ENCODE peak calls at places on chromosomes 11 and 22, in six cellular contexts. One of them, this sample, is unnamed.

GRCh38 chr11:76830639-76831312 is 29.9 kb upstream of the ACER3 start:
- ATAC-seq in K562: no peak
- ATAC-seq in GM23338: no peak
- ATAC-seq in stimulated activated naive CD8-positive, alpha-beta T cell treated with anti-CD3 and anti-CD28 coated beads, Interleukin-15, Interleukin-2, amounts not matched to agents 100 U/mL and 50 U/mL, for 24 hours: no peak
- ATAC-seq in activated CD8-positive, alpha-beta T cell treated with anti-CD3 and anti-CD28 coated beads for 36 hours: no peak
- ATAC-seq in aorta: peak
- ATAC-seq in this sample: no peak

GRCh38 chr11:57425565-57426438 is 1.1 kb downstream of the SLC43A3 start:
- ATAC-seq in K562: no peak
- ATAC-seq in GM23338: no peak
- ATAC-seq in stimulated activated naive CD8-positive, alpha-beta T cell treated with anti-CD3 and anti-CD28 coated beads, Interleukin-15, Interleukin-2, amounts not matched to agents 100 U/mL and 50 U/mL, for 24 hours: no peak
- ATAC-seq in activated CD8-positive, alpha-beta T cell treated with anti-CD3 and anti-CD28 coated beads for 36 hours: no peak
- ATAC-seq in aorta: peak
- ATAC-seq in this sample: no peak

GRCh38 chr11:100875521-100875869 is 188.4 kb downstream of the ARHGAP42 start:
- ATAC-seq in K562: no peak
- ATAC-seq in GM23338: peak
- ATAC-seq in stimulated activated naive CD8-positive, alpha-beta T cell treated with anti-CD3 and anti-CD28 coated beads, Interleukin-15, Interleukin-2, amounts not matched to agents 100 U/mL and 50 U/mL, for 24 hours: no peak
- ATAC-seq in activated CD8-positive, alpha-beta T cell treated with anti-CD3 and anti-CD28 coated beads for 36 hours: no peak
- ATAC-seq in aorta: no peak
- ATAC-seq in this sample: no peak

GRCh38 chr11:68581439-68581838 is 102.9 kb upstream of the GAL start:
- ATAC-seq in K562: no peak
- ATAC-seq in GM23338: no peak
- ATAC-seq in stimulated activated naive CD8-positive, alpha-beta T cell treated with anti-CD3 and anti-CD28 coated beads, Interleukin-15, Interleukin-2, amounts not matched to agents 100 U/mL and 50 U/mL, for 24 hours: no peak
- ATAC-seq in activated CD8-positive, alpha-beta T cell treated with anti-CD3 and anti-CD28 coated beads for 36 hours: no peak
- ATAC-seq in aorta: peak
- ATAC-seq in this sample: no peak

GRCh38 chr11:2651826-2652237 is 48.0 kb downstream of the KCNQ1OT1 start:
- ATAC-seq in K562: no peak
- ATAC-seq in GM23338: no peak
- ATAC-seq in stimulated activated naive CD8-positive, alpha-beta T cell treated with anti-CD3 and anti-CD28 coated beads, Interleukin-15, Interleukin-2, amounts not matched to agents 100 U/mL and 50 U/mL, for 24 hours: no peak
- ATAC-seq in activated CD8-positive, alpha-beta T cell treated with anti-CD3 and anti-CD28 coated beads for 36 hours: no peak
- ATAC-seq in aorta: no peak
- ATAC-seq in this sample: no peak

GRCh38 chr11:130550984-130551383 is 102.5 kb downstream of the ADAMTS15 start:
- ATAC-seq in K562: no peak
- ATAC-seq in GM23338: no peak
- ATAC-seq in stimulated activated naive CD8-positive, alpha-beta T cell treated with anti-CD3 and anti-CD28 coated beads, Interleukin-15, Interleukin-2, amounts not matched to agents 100 U/mL and 50 U/mL, for 24 hours: no peak
- ATAC-seq in activated CD8-positive, alpha-beta T cell treated with anti-CD3 and anti-CD28 coated beads for 36 hours: no peak
- ATAC-seq in aorta: no peak
- ATAC-seq in this sample: no peak

GRCh38 chr22:29621761-29622526 is 18.5 kb downstream of the NF2 start:
- ATAC-seq in K562: no peak
- ATAC-seq in GM23338: no peak
- ATAC-seq in stimulated activated naive CD8-positive, alpha-beta T cell treated with anti-CD3 and anti-CD28 coated beads, Interleukin-15, Interleukin-2, amounts not matched to agents 100 U/mL and 50 U/mL, for 24 hours: no peak
- ATAC-seq in activated CD8-positive, alpha-beta T cell treated with anti-CD3 and anti-CD28 coated beads for 36 hours: no peak
- ATAC-seq in aorta: no peak
- ATAC-seq in this sample: no peak

GRCh38 chr22:30922151-30922611 is 46.4 kb downstream of the MORC2 start:
- ATAC-seq in K562: no peak
- ATAC-seq in GM23338: peak
- ATAC-seq in stimulated activated naive CD8-positive, alpha-beta T cell treated with anti-CD3 and anti-CD28 coated beads, Interleukin-15, Interleukin-2, amounts not matched to agents 100 U/mL and 50 U/mL, for 24 hours: peak
- ATAC-seq in activated CD8-positive, alpha-beta T cell treated with anti-CD3 and anti-CD28 coated beads for 36 hours: peak
- ATAC-seq in aorta: peak
- ATAC-seq in this sample: peak

GRCh38 chr22:28935713-28936112 is 52.3 kb downstream of the ZNRF3 start:
- ATAC-seq in K562: peak
- ATAC-seq in GM23338: peak
- ATAC-seq in stimulated activated naive CD8-positive, alpha-beta T cell treated with anti-CD3 and anti-CD28 coated beads, Interleukin-15, Interleukin-2, amounts not matched to agents 100 U/mL and 50 U/mL, for 24 hours: no peak
- ATAC-seq in activated CD8-positive, alpha-beta T cell treated with anti-CD3 and anti-CD28 coated beads for 36 hours: no peak
- ATAC-seq in aorta: no peak
- ATAC-seq in this sample: no peak

GRCh38 chr22:28792491-28793383 is 7.6 kb downstream of the XBP1 start:
- ATAC-seq in K562: peak
- ATAC-seq in GM23338: peak
- ATAC-seq in stimulated activated naive CD8-positive, alpha-beta T cell treated with anti-CD3 and anti-CD28 coated beads, Interleukin-15, Interleukin-2, amounts not matched to agents 100 U/mL and 50 U/mL, for 24 hours: no peak
- ATAC-seq in activated CD8-positive, alpha-beta T cell treated with anti-CD3 and anti-CD28 coated beads for 36 hours: peak
- ATAC-seq in aorta: no peak
- ATAC-seq in this sample: peak

GRCh38 chr22:17706947-17707346 is 67.3 kb downstream of the BID start:
- ATAC-seq in K562: no peak
- ATAC-seq in GM23338: no peak
- ATAC-seq in stimulated activated naive CD8-positive, alpha-beta T cell treated with anti-CD3 and anti-CD28 coated beads, Interleukin-15, Interleukin-2, amounts not matched to agents 100 U/mL and 50 U/mL, for 24 hours: no peak
- ATAC-seq in activated CD8-positive, alpha-beta T cell treated with anti-CD3 and anti-CD28 coated beads for 36 hours: no peak
- ATAC-seq in aorta: no peak
- ATAC-seq in this sample: no peak

GRCh38 chr11:9210224-9210921 is 54.8 kb downstream of the DENND5A start:
- ATAC-seq in K562: no peak
- ATAC-seq in GM23338: no peak
- ATAC-seq in stimulated activated naive CD8-positive, alpha-beta T cell treated with anti-CD3 and anti-CD28 coated beads, Interleukin-15, Interleukin-2, amounts not matched to agents 100 U/mL and 50 U/mL, for 24 hours: no peak
- ATAC-seq in activated CD8-positive, alpha-beta T cell treated with anti-CD3 and anti-CD28 coated beads for 36 hours: peak
- ATAC-seq in aorta: no peak
- ATAC-seq in this sample: no peak

GRCh38 chr11:47848636-47849155 is 546 bp upstream of the NUP160 start:
- ATAC-seq in K562: no peak
- ATAC-seq in GM23338: peak
- ATAC-seq in stimulated activated naive CD8-positive, alpha-beta T cell treated with anti-CD3 and anti-CD28 coated beads, Interleukin-15, Interleukin-2, amounts not matched to agents 100 U/mL and 50 U/mL, for 24 hours: no peak
- ATAC-seq in activated CD8-positive, alpha-beta T cell treated with anti-CD3 and anti-CD28 coated beads for 36 hours: peak
- ATAC-seq in aorta: no peak
- ATAC-seq in this sample: no peak

GRCh38 chr11:78202733-78203167 is 14.0 kb downstream of the USP35 start:
- ATAC-seq in K562: no peak
- ATAC-seq in GM23338: no peak
- ATAC-seq in stimulated activated naive CD8-positive, alpha-beta T cell treated with anti-CD3 and anti-CD28 coated beads, Interleukin-15, Interleukin-2, amounts not matched to agents 100 U/mL and 50 U/mL, for 24 hours: peak
- ATAC-seq in activated CD8-positive, alpha-beta T cell treated with anti-CD3 and anti-CD28 coated beads for 36 hours: peak
- ATAC-seq in aorta: no peak
- ATAC-seq in this sample: peak

GRCh38 chr11:78791254-78791653 is 216.6 kb upstream of the NARS2 start:
- ATAC-seq in K562: no peak
- ATAC-seq in GM23338: no peak
- ATAC-seq in stimulated activated naive CD8-positive, alpha-beta T cell treated with anti-CD3 and anti-CD28 coated beads, Interleukin-15, Interleukin-2, amounts not matched to agents 100 U/mL and 50 U/mL, for 24 hours: no peak
- ATAC-seq in activated CD8-positive, alpha-beta T cell treated with anti-CD3 and anti-CD28 coated beads for 36 hours: no peak
- ATAC-seq in aorta: no peak
- ATAC-seq in this sample: no peak

GRCh38 chr11:19890308-19890707 is 177.7 kb downstream of the NAV2 start:
- ATAC-seq in K562: no peak
- ATAC-seq in GM23338: no peak
- ATAC-seq in stimulated activated naive CD8-positive, alpha-beta T cell treated with anti-CD3 and anti-CD28 coated beads, Interleukin-15, Interleukin-2, amounts not matched to agents 100 U/mL and 50 U/mL, for 24 hours: no peak
- ATAC-seq in activated CD8-positive, alpha-beta T cell treated with anti-CD3 and anti-CD28 coated beads for 36 hours: no peak
- ATAC-seq in aorta: no peak
- ATAC-seq in this sample: no peak

GRCh38 chr22:50173221-50173982 is 2.9 kb downstream of the PANX2 start:
- ATAC-seq in K562: no peak
- ATAC-seq in GM23338: no peak
- ATAC-seq in stimulated activated naive CD8-positive, alpha-beta T cell treated with anti-CD3 and anti-CD28 coated beads, Interleukin-15, Interleukin-2, amounts not matched to agents 100 U/mL and 50 U/mL, for 24 hours: no peak
- ATAC-seq in activated CD8-positive, alpha-beta T cell treated with anti-CD3 and anti-CD28 coated beads for 36 hours: no peak
- ATAC-seq in aorta: no peak
- ATAC-seq in this sample: peak

GRCh38 chr11:103826856-103827255 is 209.6 kb upstream of the DDI1 start:
- ATAC-seq in K562: no peak
- ATAC-seq in GM23338: no peak
- ATAC-seq in stimulated activated naive CD8-positive, alpha-beta T cell treated with anti-CD3 and anti-CD28 coated beads, Interleukin-15, Interleukin-2, amounts not matched to agents 100 U/mL and 50 U/mL, for 24 hours: no peak
- ATAC-seq in activated CD8-positive, alpha-beta T cell treated with anti-CD3 and anti-CD28 coated beads for 36 hours: no peak
- ATAC-seq in aorta: no peak
- ATAC-seq in this sample: no peak

GRCh38 chr11:35282226-35282882 is 137.0 kb downstream of the SLC1A2 start:
- ATAC-seq in K562: no peak
- ATAC-seq in GM23338: no peak
- ATAC-seq in stimulated activated naive CD8-positive, alpha-beta T cell treated with anti-CD3 and anti-CD28 coated beads, Interleukin-15, Interleukin-2, amounts not matched to agents 100 U/mL and 50 U/mL, for 24 hours: peak
- ATAC-seq in activated CD8-positive, alpha-beta T cell treated with anti-CD3 and anti-CD28 coated beads for 36 hours: peak
- ATAC-seq in aorta: peak
- ATAC-seq in this sample: no peak

GRCh38 chr11:117663389-117663788 is 133.6 kb downstream of the DSCAML1 start:
- ATAC-seq in K562: no peak
- ATAC-seq in GM23338: peak
- ATAC-seq in stimulated activated naive CD8-positive, alpha-beta T cell treated with anti-CD3 and anti-CD28 coated beads, Interleukin-15, Interleukin-2, amounts not matched to agents 100 U/mL and 50 U/mL, for 24 hours: no peak
- ATAC-seq in activated CD8-positive, alpha-beta T cell treated with anti-CD3 and anti-CD28 coated beads for 36 hours: no peak
- ATAC-seq in aorta: no peak
- ATAC-seq in this sample: no peak

GRCh38 chr11:68411501-68411991 is 49.0 kb upstream of the PPP6R3 start:
- ATAC-seq in K562: no peak
- ATAC-seq in GM23338: no peak
- ATAC-seq in stimulated activated naive CD8-positive, alpha-beta T cell treated with anti-CD3 and anti-CD28 coated beads, Interleukin-15, Interleukin-2, amounts not matched to agents 100 U/mL and 50 U/mL, for 24 hours: no peak
- ATAC-seq in activated CD8-positive, alpha-beta T cell treated with anti-CD3 and anti-CD28 coated beads for 36 hours: no peak
- ATAC-seq in aorta: peak
- ATAC-seq in this sample: no peak

GRCh38 chr11:102421262-102421661 is 31.3 kb downstream of the TMEM123 start:
- ATAC-seq in K562: no peak
- ATAC-seq in GM23338: no peak
- ATAC-seq in stimulated activated naive CD8-positive, alpha-beta T cell treated with anti-CD3 and anti-CD28 coated beads, Interleukin-15, Interleukin-2, amounts not matched to agents 100 U/mL and 50 U/mL, for 24 hours: no peak
- ATAC-seq in activated CD8-positive, alpha-beta T cell treated with anti-CD3 and anti-CD28 coated beads for 36 hours: no peak
- ATAC-seq in aorta: no peak
- ATAC-seq in this sample: no peak

GRCh38 chr11:66283461-66284105 is 5.4 kb downstream of the YIF1A start:
- ATAC-seq in K562: no peak
- ATAC-seq in GM23338: no peak
- ATAC-seq in stimulated activated naive CD8-positive, alpha-beta T cell treated with anti-CD3 and anti-CD28 coated beads, Interleukin-15, Interleukin-2, amounts not matched to agents 100 U/mL and 50 U/mL, for 24 hours: no peak
- ATAC-seq in activated CD8-positive, alpha-beta T cell treated with anti-CD3 and anti-CD28 coated beads for 36 hours: no peak
- ATAC-seq in aorta: no peak
- ATAC-seq in this sample: no peak

GRCh38 chr11:63592975-63593395 is 21.2 kb downstream of the PLAAT3 start:
- ATAC-seq in K562: peak
- ATAC-seq in GM23338: peak
- ATAC-seq in stimulated activated naive CD8-positive, alpha-beta T cell treated with anti-CD3 and anti-CD28 coated beads, Interleukin-15, Interleukin-2, amounts not matched to agents 100 U/mL and 50 U/mL, for 24 hours: no peak
- ATAC-seq in activated CD8-positive, alpha-beta T cell treated with anti-CD3 and anti-CD28 coated beads for 36 hours: no peak
- ATAC-seq in aorta: no peak
- ATAC-seq in this sample: no peak

GRCh38 chr11:12287374-12288211 is 89.8 kb upstream of the PARVA start:
- ATAC-seq in K562: peak
- ATAC-seq in GM23338: peak
- ATAC-seq in stimulated activated naive CD8-positive, alpha-beta T cell treated with anti-CD3 and anti-CD28 coated beads, Interleukin-15, Interleukin-2, amounts not matched to agents 100 U/mL and 50 U/mL, for 24 hours: no peak
- ATAC-seq in activated CD8-positive, alpha-beta T cell treated with anti-CD3 and anti-CD28 coated beads for 36 hours: no peak
- ATAC-seq in aorta: peak
- ATAC-seq in this sample: no peak

GRCh38 chr11:124769804-124770774 is 8.0 kb upstream of the ESAM start:
- ATAC-seq in K562: peak
- ATAC-seq in GM23338: no peak
- ATAC-seq in stimulated activated naive CD8-positive, alpha-beta T cell treated with anti-CD3 and anti-CD28 coated beads, Interleukin-15, Interleukin-2, amounts not matched to agents 100 U/mL and 50 U/mL, for 24 hours: no peak
- ATAC-seq in activated CD8-positive, alpha-beta T cell treated with anti-CD3 and anti-CD28 coated beads for 36 hours: no peak
- ATAC-seq in aorta: no peak
- ATAC-seq in this sample: no peak

GRCh38 chr22:44775862-44776261 is 23.5 kb downstream of the ARHGAP8 start:
- ATAC-seq in K562: no peak
- ATAC-seq in GM23338: no peak
- ATAC-seq in stimulated activated naive CD8-positive, alpha-beta T cell treated with anti-CD3 and anti-CD28 coated beads, Interleukin-15, Interleukin-2, amounts not matched to agents 100 U/mL and 50 U/mL, for 24 hours: no peak
- ATAC-seq in activated CD8-positive, alpha-beta T cell treated with anti-CD3 and anti-CD28 coated beads for 36 hours: no peak
- ATAC-seq in aorta: no peak
- ATAC-seq in this sample: no peak

This sample was measured in stimulated activated memory B cell treated with anti-CD40 and anti-IgM and Interleukin-4, amounts not matched to agents 10 μg/mL and 1 μg/mL and 100 μg/mL, for 72 hours.